ENCODE peak calls at places on chromosome 21, in eight cellular contexts. G is activated T-helper 1 cell treated with anti-CD3 and anti-CD28 coated beads, Interleukin-2, amount 50 U/mL, for 16 hours; M is stimulated activated naive CD8-positive, alpha-beta T cell treated with anti-CD3 and anti-CD28 coated beads, Interleukin-15, Interleukin-2, amounts not matched to agents 100 U/mL and 50 U/mL, for 24 hours; Y is astrocyte of the spinal cord; D is GF-D8; A is neural progenitor cell; O is psoas muscle; S is globus pallidus. N is an unnamed sample.

GRCh38 chr21:27570306-27570868 is 603.5 kb upstream of the ADAMTS5 start:
- DNase-seq in G (no peak), M (no peak), Y (peak), D (no peak), A (no peak), O (peak), S (no peak), N (peak)

GRCh38 chr21:15508554-15508953 is 221.2 kb upstream of the USP25 start:
- DNase-seq in G (no peak), M (no peak), Y (no peak), D (no peak), A (no peak), O (no peak), S (no peak), N (no peak)

GRCh38 chr21:17903029-17903806 is 84.1 kb upstream of the C21orf91 start:
- DNase-seq in G (no peak), M (no peak), Y (peak), D (peak), A (no peak), O (no peak), S (peak), N (no peak)

GRCh38 chr21:46221664-46222435 is 6.7 kb downstream of the LSS start:
- DNase-seq in G (no peak), M (no peak), Y (no peak), D (no peak), A (no peak), O (no peak), S (no peak), N (no peak)

GRCh38 chr21:45105906-45106485 is 31.6 kb downstream of the ADARB1 start:
- DNase-seq in G (no peak), M (no peak), Y (peak), D (no peak), A (no peak), O (no peak), S (no peak), N (no peak)

GRCh38 chr21:31201548-31201947 is 142.5 kb downstream of the TIAM1 start:
- DNase-seq in G (no peak), M (no peak), Y (peak), D (peak), A (no peak), O (peak), S (peak), N (no peak)

GRCh38 chr21:32308696-32309095 is 10.0 kb downstream of the MRAP start:
- DNase-seq in G (no peak), M (no peak), Y (no peak), D (no peak), A (no peak), O (no peak), S (no peak), N (no peak)

GRCh38 chr21:29656504-29657227 is 283.1 kb downstream of the GRIK1 start:
- DNase-seq in G (no peak), M (no peak), Y (peak), D (peak), A (no peak), O (no peak), S (no peak), N (no peak)

GRCh38 chr21:44265734-44266270 is 4.1 kb upstream of the DNMT3L start:
- DNase-seq in G (no peak), M (no peak), Y (no peak), D (no peak), A (no peak), O (no peak), S (no peak), N (no peak)

GRCh38 chr21:43925609-43926008 is 60.6 kb downstream of the AGPAT3 start:
- DNase-seq in G (no peak), M (no peak), Y (no peak), D (no peak), A (no peak), O (no peak), S (no peak), N (no peak)

GRCh38 chr21:45470087-45470515 is 65.1 kb downstream of the COL18A1 start:
- DNase-seq in G (no peak), M (no peak), Y (peak), D (no peak), A (no peak), O (no peak), S (no peak), N (peak)

GRCh38 chr21:14548751-14549150 is 2.6 kb upstream of the SAMSN1 start:
- DNase-seq in G (no peak), M (no peak), Y (no peak), D (peak), A (no peak), O (no peak), S (no peak), N (no peak)

GRCh38 chr21:14259669-14260458 is 43.9 kb downstream of the RBM11 start:
- DNase-seq in G (no peak), M (no peak), Y (peak), D (no peak), A (peak), O (no peak), S (peak), N (no peak)

N was measured in aorta.